ENCODE peak calls at places on chromosome 16, in seven cellular contexts. Z is kidney glomerular epithelial cell, T is NCI-H2081, U is Calu3, O is NCI-H187, C is NB4, P is A172. Y is an unnamed sample.

GRCh38 chr16:87062569-87063442 is 254.4 kb downstream of the C16orf95 start:
- DNase-seq in U (peak; percentile 78), T (peak; percentile 24), O (peak; percentile 0), P (peak; percentile 65), C (peak; percentile 90), Z (peak; percentile 38), Y (peak; percentile 72)

GRCh38 chr16:50526249-50526648 is 21.9 kb upstream of the NKD1 start:
- DNase-seq in C (no peak), Z (no peak), U (no peak), O (no peak), P (no peak), T (no peak), Y (no peak)

GRCh38 chr16:67016681-67017450 is 12.1 kb upstream of the CBFB start:
- DNase-seq in P (no peak), Z (no peak), O (no peak), C (no peak), U (no peak), T (no peak), Y (no peak)

GRCh38 chr16:4544483-4544882 is 5.9 kb upstream of the CDIP1 start:
- DNase-seq in C (no peak), Z (no peak), T (no peak), P (no peak), O (no peak), U (no peak), Y (no peak)

GRCh38 chr16:22192261-22193133 is 13.6 kb upstream of the EEF2K start:
- DNase-seq in T (no peak), O (no peak), U (peak; percentile 63), C (peak; percentile 90), Z (no peak), P (no peak), Y (peak; percentile 93)

GRCh38 chr16:66925322-66925840 is at the start of gene RRAD:
- DNase-seq in P (no peak), T (no peak), C (no peak), Z (no peak), U (peak; percentile 29), O (no peak), Y (no peak)

GRCh38 chr16:87391324-87391949 is 699 bp upstream of the MAP1LC3B start:
- DNase-seq in O (no peak), C (no peak), U (peak; percentile 63), P (no peak), Z (no peak), T (peak; percentile 17), Y (peak; percentile 38)

GRCh38 chr16:69798466-69798865 is 36.3 kb downstream of the WWP2 start:
- DNase-seq in U (no peak), O (no peak), P (no peak), T (no peak), Z (no peak), C (no peak), Y (no peak)

GRCh38 chr16:53094013-53094630 is 39.3 kb downstream of the CHD9 start:
- DNase-seq in P (peak; percentile 93), U (peak; percentile 72), T (peak; percentile 82), C (peak; percentile 97), O (no peak), Z (no peak), Y (peak; percentile 85)

GRCh38 chr16:8469102-8469778 is 121.1 kb downstream of the TMEM114 start:
- DNase-seq in C (no peak), P (no peak), Z (no peak), O (no peak), T (no peak), U (no peak), Y (no peak)

GRCh38 chr16:3754772-3755171 is 37.4 kb upstream of the TRAP1 start:
- DNase-seq in O (no peak), P (no peak), T (no peak), U (no peak), C (no peak), Z (no peak), Y (no peak)

GRCh38 chr16:88591577-88592021 is 21.4 kb downstream of the ZC3H18 start:
- DNase-seq in P (no peak), C (peak; percentile 29), T (no peak), O (no peak), Z (no peak), U (no peak), Y (no peak)

GRCh38 chr16:21560462-21560861 is 38.9 kb upstream of the METTL9 start:
- DNase-seq in U (no peak), O (no peak), C (no peak), P (no peak), Z (no peak), T (no peak), Y (no peak)

GRCh38 chr16:23650674-23651073 is 9.4 kb downstream of the DCTN5 start:
- DNase-seq in P (no peak), C (no peak), O (no peak), Z (no peak), T (no peak), U (no peak), Y (no peak)

GRCh38 chr16:87207509-87207908 is 109.7 kb downstream of the C16orf95 start:
- DNase-seq in T (no peak), C (peak; percentile 60), Z (peak; percentile 34), U (no peak), P (peak; percentile 37), O (no peak), Y (no peak)

GRCh38 chr16:84940670-84941551 is 70.4 kb downstream of the ZDHHC7 start:
- DNase-seq in O (no peak), C (no peak), Z (no peak), P (no peak), U (no peak), T (no peak), Y (no peak)

GRCh38 chr16:56793504-56793903 is 63.6 kb downstream of the NUP93 start:
- DNase-seq in P (peak; percentile 61), U (no peak), T (peak; percentile 13), Z (peak; percentile 40), O (no peak), C (peak; percentile 43), Y (peak; percentile 28)

GRCh38 chr16:23909792-23910418 is 74.1 kb downstream of the PRKCB start:
- DNase-seq in U (no peak), P (no peak), T (no peak), Z (no peak), C (no peak), O (no peak), Y (no peak)

GRCh38 chr16:1033128-1033679 is 39.3 kb upstream of the SSTR5 start:
- DNase-seq in U (no peak), C (no peak), O (no peak), P (no peak), T (no peak), Z (no peak), Y (no peak)

GRCh38 chr16:66168777-66169176 is 197.7 kb upstream of the CDH5 start:
- DNase-seq in C (no peak), T (no peak), U (no peak), P (no peak), Z (no peak), O (no peak), Y (no peak)

GRCh38 chr16:86391486-86391885 is 118.8 kb upstream of the FOXF1 start:
- DNase-seq in T (no peak), C (no peak), O (no peak), P (no peak), Z (no peak), U (no peak), Y (no peak)

GRCh38 chr16:3650631-3651265 is 3.7 kb upstream of the DNASE1 start:
- DNase-seq in C (no peak), Z (no peak), O (no peak), P (no peak), T (no peak), U (no peak), Y (no peak)

GRCh38 chr16:9845661-9846361 is 336.4 kb downstream of the GRIN2A start:
- DNase-seq in O (no peak), T (no peak), U (peak; percentile 72), C (no peak), P (peak; percentile 32), Z (peak; percentile 9), Y (no peak)

GRCh38 chr16:85798901-85799496 is 345 bp downstream of the EMC8 start:
- DNase-seq in O (no peak), T (no peak), U (peak; percentile 41), Z (no peak), P (no peak), C (peak; percentile 67), Y (peak; percentile 23)